ENCODE peak calls at places on chromosomes 16 and 17, in ten cellular contexts. R is activated T-helper 9 cell treated with anti-CD3 and anti-CD28 coated beads, Interleukin-2, amount 50 U/mL, for 16 hours; M is AG04450; O is COR-L47; K is NCI-H446; Y is hypothalamus; A is H54; J is lung; G is CD8-positive, alpha-beta memory T cell; N is T-cell. U is an unnamed sample.

GRCh38 chr16:26391833-26392232 is 674.9 kb upstream of the C16orf82 start:
- DNase-seq in J (no peak), Y (no peak), M (no peak), K (no peak), G (no peak), A (no peak), R (no peak), O (no peak), N (no peak), U (no peak)

GRCh38 chr16:61820398-61820797 is 215.8 kb downstream of the CDH8 start:
- DNase-seq in R (no peak), M (no peak), J (no peak), N (no peak), G (no peak), K (no peak), O (no peak), Y (no peak), A (no peak), U (no peak)

GRCh38 chr16:77434365-77435239 is at the start of gene ADAMTS18:
- DNase-seq in N (no peak), J (no peak), K (no peak), A (no peak), M (no peak), Y (no peak), R (no peak), O (peak), G (no peak), U (no peak)

GRCh38 chr17:28500712-28501379 is 5.3 kb upstream of the FOXN1 start:
- DNase-seq in Y (no peak), R (no peak), J (no peak), A (no peak), M (no peak), K (no peak), N (no peak), G (no peak), O (no peak), U (peak)

GRCh38 chr16:17211797-17212196 is 259.0 kb downstream of the XYLT1 start:
- DNase-seq in Y (no peak), G (no peak), N (peak), M (no peak), R (peak), A (no peak), J (no peak), O (no peak), K (no peak), U (peak)

GRCh38 chr16:70481929-70482536 is 27.6 kb downstream of the FCSK start:
- DNase-seq in A (peak), R (no peak), O (no peak), M (no peak), J (no peak), K (no peak), Y (no peak), G (no peak), N (no peak), U (no peak)

GRCh38 chr16:85363881-85364280 is 249.2 kb upstream of the GSE1 start:
- DNase-seq in R (no peak), O (no peak), Y (no peak), A (no peak), N (no peak), M (peak), K (no peak), G (no peak), J (no peak), U (no peak)

GRCh38 chr16:27230562-27230991 is 27.3 kb downstream of the KDM8 start:
- DNase-seq in J (no peak), G (peak), O (no peak), M (no peak), N (peak), K (no peak), A (no peak), Y (no peak), R (peak), U (no peak)

GRCh38 chr17:63304704-63305261 is 141.3 kb downstream of the CYB561 start:
- DNase-seq in J (no peak), N (no peak), Y (no peak), G (no peak), R (no peak), M (no peak), A (no peak), O (no peak), K (no peak), U (no peak)

GRCh38 chr16:78127130-78127529 is 27.7 kb downstream of the WWOX start:
- DNase-seq in K (no peak), N (no peak), M (no peak), G (no peak), J (no peak), O (no peak), Y (no peak), A (no peak), R (no peak), U (no peak)

GRCh38 chr17:74994440-74994839 is 7.0 kb downstream of the CDR2L start:
- DNase-seq in J (no peak), A (no peak), O (no peak), K (no peak), G (no peak), R (no peak), N (no peak), M (no peak), Y (no peak), U (no peak)

GRCh38 chr16:15882563-15882962 is 5.8 kb downstream of the CEP20 start:
- DNase-seq in R (no peak), M (no peak), N (no peak), O (no peak), K (no peak), Y (no peak), A (no peak), J (no peak), G (no peak), U (no peak)

GRCh38 chr17:27535178-27535928 is 79.1 kb downstream of the KSR1 start:
- DNase-seq in A (no peak), R (no peak), G (no peak), O (no peak), Y (no peak), N (no peak), J (no peak), M (no peak), K (no peak), U (peak)

GRCh38 chr17:76547183-76547641 is 7.4 kb downstream of the PRCD start:
- DNase-seq in O (peak), G (peak), K (peak), J (peak), N (peak), R (no peak), A (no peak), Y (peak), M (no peak), U (peak)

GRCh38 chr17:73363788-73364522 is 52.2 kb upstream of the CDC42EP4 start:
- DNase-seq in O (no peak), J (no peak), K (no peak), G (no peak), R (no peak), Y (no peak), A (no peak), M (no peak), N (no peak), U (no peak)

GRCh38 chr16:10765772-10766171 is 22.1 kb downstream of the NUBP1 start:
- DNase-seq in M (no peak), O (no peak), N (no peak), Y (no peak), A (no peak), R (no peak), J (no peak), G (peak), K (no peak), U (no peak)

GRCh38 chr17:1491406-1492248 is 859 bp downstream of the MYO1C start:
- DNase-seq in N (no peak), K (peak), R (peak), G (peak), J (peak), Y (peak), O (no peak), M (no peak), A (peak), U (peak)

GRCh38 chr17:6212766-6213165 is 142.6 kb downstream of the WSCD1 start:
- DNase-seq in G (no peak), R (no peak), K (no peak), O (no peak), Y (no peak), M (no peak), N (no peak), J (no peak), A (no peak), U (no peak)

GRCh38 chr16:68298907-68299515 is 11.7 kb downstream of the SLC7A6OS start:
- DNase-seq in K (peak), N (no peak), G (no peak), J (no peak), M (no peak), R (no peak), A (no peak), Y (no peak), O (no peak), U (no peak)

GRCh38 chr17:50573866-50574571 is 13.5 kb downstream of the CACNA1G start:
- DNase-seq in A (no peak), N (no peak), M (no peak), O (no peak), R (no peak), J (no peak), K (no peak), Y (no peak), G (no peak), U (no peak)

GRCh38 chr16:23293016-23293415 is 9.1 kb upstream of the SCNN1B start:
- DNase-seq in Y (no peak), M (no peak), N (no peak), J (no peak), G (no peak), K (no peak), A (no peak), O (no peak), R (no peak), U (no peak)

GRCh38 chr17:73643012-73643845 is 1.0 kb downstream of the SDK2 start:
- DNase-seq in N (no peak), R (no peak), M (no peak), Y (no peak), O (peak), A (no peak), J (no peak), K (peak), G (no peak), U (no peak)

GRCh38 chr16:67857547-67858233 is 10.2 kb upstream of the CENPT start:
- DNase-seq in O (peak), A (peak), R (peak), N (peak), K (no peak), Y (no peak), M (peak), G (no peak), J (peak), U (peak)

GRCh38 chr17:69466905-69467630 is 52.6 kb downstream of the MAP2K6 start:
- DNase-seq in K (peak), R (no peak), N (no peak), J (no peak), Y (no peak), O (no peak), A (no peak), G (no peak), M (no peak), U (no peak)

U was measured in K562.